ENCODE peak calls at places on chromosomes 13 and 19, in eight cellular contexts. K, Z, U, M, G, X, N and Y are unnamed samples.

GRCh38 chr13:38661276-38661675 is 25.6 kb upstream of the FREM2 start:
- DNase-seq in K (no peak), Z (no peak), U (no peak), M (no peak), G (no peak), X (no peak), N (peak), Y (no peak)

GRCh38 chr13:50512602-50513527 is 330.6 kb downstream of the DLEU7 start:
- DNase-seq in K (no peak), Z (peak), U (peak), M (peak), G (peak), X (peak), N (no peak), Y (no peak)

GRCh38 chr13:99258946-99259345 is 767 bp upstream of the GPR18 start:
- DNase-seq in K (no peak), Z (no peak), U (no peak), M (no peak), G (no peak), X (no peak), N (no peak), Y (no peak)

GRCh38 chr13:30872685-30873443 is 33.2 kb upstream of the MEDAG start:
- DNase-seq in K (peak), Z (peak), U (peak), M (no peak), G (no peak), X (peak), N (peak), Y (peak)

GRCh38 chr19:39924389-39924788 is 10.0 kb downstream of the FCGBP start:
- DNase-seq in K (peak), Z (no peak), U (no peak), M (no peak), G (no peak), X (no peak), N (no peak), Y (no peak)

GRCh38 chr19:33139165-33139564 is 7.3 kb downstream of the WDR88 start:
- DNase-seq in K (peak), Z (no peak), U (no peak), M (no peak), G (no peak), X (no peak), N (no peak), Y (no peak)

GRCh38 chr19:40078377-40078776 is 12.4 kb downstream of the ZNF780A start:
- DNase-seq in K (no peak), Z (no peak), U (no peak), M (no peak), G (no peak), X (no peak), N (no peak), Y (no peak)

GRCh38 chr19:41305923-41306322 is 4.0 kb upstream of the CCDC97 start:
- DNase-seq in K (no peak), Z (no peak), U (no peak), M (no peak), G (no peak), X (no peak), N (no peak), Y (no peak)

GRCh38 chr13:31200636-31200970 is 828 bp downstream of the B3GLCT start:
- DNase-seq in K (peak), Z (peak), U (peak), M (no peak), G (no peak), X (peak), N (peak), Y (no peak)

GRCh38 chr13:46571189-46571901 is 18.4 kb downstream of the LRCH1 start:
- DNase-seq in K (no peak), Z (no peak), U (no peak), M (peak), G (no peak), X (peak), N (peak), Y (no peak)

GRCh38 chr13:77720988-77721387 is 23.5 kb downstream of the SLAIN1 start:
- DNase-seq in K (no peak), Z (no peak), U (no peak), M (no peak), G (no peak), X (no peak), N (no peak), Y (no peak)

GRCh38 chr19:49465371-49465770 is 8.6 kb upstream of the FLT3LG start:
- DNase-seq in K (no peak), Z (no peak), U (no peak), M (no peak), G (no peak), X (no peak), N (no peak), Y (no peak)

GRCh38 chr19:50008532-50008931 is 16.6 kb downstream of the VRK3 start:
- DNase-seq in K (peak), Z (no peak), U (no peak), M (no peak), G (no peak), X (no peak), N (peak), Y (no peak)

GRCh38 chr13:41751277-41751676 is 209.6 kb downstream of the VWA8 start:
- DNase-seq in K (no peak), Z (peak), U (no peak), M (no peak), G (no peak), X (no peak), N (no peak), Y (no peak)

GRCh38 chr13:25881946-25882574 is 169.8 kb downstream of the SHISA2 start:
- DNase-seq in K (peak), Z (no peak), U (no peak), M (no peak), G (no peak), X (no peak), N (peak), Y (no peak)

GRCh38 chr19:13207237-13208130 is 57.3 kb downstream of the IER2 start:
- DNase-seq in K (peak), Z (no peak), U (no peak), M (no peak), G (no peak), X (no peak), N (peak), Y (no peak)

GRCh38 chr19:16825312-16826168 is 3.7 kb upstream of the SIN3B start:
- DNase-seq in K (peak), Z (peak), U (no peak), M (no peak), G (no peak), X (no peak), N (peak), Y (no peak)

GRCh38 chr19:7460562-7460966 is 28.3 kb downstream of the PEX11G start:
- DNase-seq in K (no peak), Z (peak), U (no peak), M (no peak), G (no peak), X (no peak), N (no peak), Y (no peak)

GRCh38 chr13:26538363-26539317 is 18.8 kb upstream of the WASF3 start:
- DNase-seq in K (no peak), Z (no peak), U (no peak), M (no peak), G (no peak), X (no peak), N (peak), Y (no peak)

GRCh38 chr13:86563308-86563707 is 764.1 kb upstream of the SLITRK6 start:
- DNase-seq in K (no peak), Z (peak), U (no peak), M (no peak), G (no peak), X (no peak), N (peak), Y (no peak)

GRCh38 chr19:53868091-53868891 is 608 bp downstream of the MYADM start:
- DNase-seq in K (peak), Z (peak), U (no peak), M (no peak), G (no peak), X (peak), N (peak), Y (no peak)

GRCh38 chr19:4983346-4984105 is 14.6 kb downstream of the KDM4B start:
- DNase-seq in K (no peak), Z (no peak), U (no peak), M (no peak), G (no peak), X (no peak), N (no peak), Y (no peak)

GRCh38 chr19:8526345-8527062 is 12.5 kb upstream of the ZNF414 start:
- DNase-seq in K (peak), Z (peak), U (no peak), M (no peak), G (no peak), X (peak), N (peak), Y (peak)

GRCh38 chr13:35785563-35786327 is 309.3 kb upstream of the MAB21L1 start:
- DNase-seq in K (no peak), Z (no peak), U (no peak), M (no peak), G (no peak), X (no peak), N (no peak), Y (no peak)

GRCh38 chr19:44738603-44739585 is 9.6 kb upstream of the BCL3 start:
- DNase-seq in K (no peak), Z (no peak), U (no peak), M (no peak), G (no peak), X (peak), N (no peak), Y (no peak)

GRCh38 chr19:35585844-35586243 is at the start of gene PMIS2:
- DNase-seq in K (peak), Z (peak), U (no peak), M (no peak), G (no peak), X (no peak), N (peak), Y (no peak)

GRCh38 chr19:34120846-34121639 is 51.3 kb upstream of the LSM14A start:
- DNase-seq in K (peak), Z (peak), U (peak), M (no peak), G (peak), X (peak), N (peak), Y (no peak)

GRCh38 chr19:4052114-4052992 is 14.3 kb downstream of the ZBTB7A start:
- DNase-seq in K (no peak), Z (peak), U (no peak), M (no peak), G (no peak), X (peak), N (no peak), Y (no peak)

GRCh38 chr13:81664872-81665271 is 1323.9 kb upstream of the SPRY2 start:
- DNase-seq in K (no peak), Z (no peak), U (no peak), M (no peak), G (no peak), X (no peak), N (no peak), Y (no peak)

GRCh38 chr13:110280231-110280813 is 26.6 kb downstream of the COL4A1 start:
- DNase-seq in K (no peak), Z (no peak), U (no peak), M (no peak), G (no peak), X (no peak), N (no peak), Y (no peak)

GRCh38 chr19:47000373-47000772 is 19.3 kb upstream of the NPAS1 start:
- DNase-seq in K (no peak), Z (no peak), U (no peak), M (no peak), G (no peak), X (no peak), N (no peak), Y (no peak)

GRCh38 chr19:29952127-29952526 is 10.1 kb downstream of the URI1 start:
- DNase-seq in K (no peak), Z (no peak), U (no peak), M (no peak), G (no peak), X (no peak), N (peak), Y (no peak)

GRCh38 chr13:21690955-21691354 is 20.1 kb downstream of the FGF9 start:
- DNase-seq in K (no peak), Z (no peak), U (no peak), M (no peak), G (no peak), X (no peak), N (no peak), Y (no peak)

GRCh38 chr13:40060318-40061007 is 405.0 kb downstream of the COG6 start:
- DNase-seq in K (no peak), Z (peak), U (no peak), M (no peak), G (no peak), X (no peak), N (peak), Y (no peak)

GRCh38 chr19:2208975-2209374 is 27.2 kb downstream of the PLEKHJ1 start:
- DNase-seq in K (no peak), Z (no peak), U (no peak), M (no peak), G (no peak), X (no peak), N (no peak), Y (no peak)